ENCODE peak calls at places on chromosomes 12 and 14, in nine cellular contexts. One of them, this sample, is unnamed.

GRCh38 chr12:62876938-62877548 is 57.9 kb downstream of the PPM1H start:
- DNase-seq in cardiac fibroblast: no peak
- DNase-seq in body of pancreas: no peak
- DNase-seq in neural crest cell: no peak
- DNase-seq in WTC11: no peak
- DNase-seq in fibroblast of lung: no peak
- DNase-seq in choroid plexus epithelial cell: no peak
- DNase-seq in GM06990: no peak
- DNase-seq in glutamatergic neuron: no peak
- DNase-seq in this sample: no peak

GRCh38 chr12:51011960-51012359 is 14.2 kb downstream of the SLC11A2 start:
- DNase-seq in cardiac fibroblast: no peak
- DNase-seq in body of pancreas: no peak
- DNase-seq in neural crest cell: no peak
- DNase-seq in WTC11: no peak
- DNase-seq in fibroblast of lung: peak
- DNase-seq in choroid plexus epithelial cell: no peak
- DNase-seq in GM06990: no peak
- DNase-seq in glutamatergic neuron: peak
- DNase-seq in this sample: no peak

GRCh38 chr12:90888316-90888715 is 66.7 kb downstream of the CCER1 start:
- DNase-seq in cardiac fibroblast: no peak
- DNase-seq in body of pancreas: no peak
- DNase-seq in neural crest cell: no peak
- DNase-seq in WTC11: no peak
- DNase-seq in fibroblast of lung: no peak
- DNase-seq in choroid plexus epithelial cell: peak
- DNase-seq in GM06990: no peak
- DNase-seq in glutamatergic neuron: no peak
- DNase-seq in this sample: no peak

GRCh38 chr12:110578522-110579238 is 4.4 kb downstream of the PPTC7 start:
- DNase-seq in cardiac fibroblast: no peak
- DNase-seq in body of pancreas: no peak
- DNase-seq in neural crest cell: no peak
- DNase-seq in WTC11: no peak
- DNase-seq in fibroblast of lung: no peak
- DNase-seq in choroid plexus epithelial cell: no peak
- DNase-seq in GM06990: peak
- DNase-seq in glutamatergic neuron: no peak
- DNase-seq in this sample: no peak

GRCh38 chr12:8912910-8913309 is 1.4 kb upstream of the PHC1 start:
- DNase-seq in cardiac fibroblast: no peak
- DNase-seq in body of pancreas: peak
- DNase-seq in neural crest cell: peak
- DNase-seq in WTC11: peak
- DNase-seq in fibroblast of lung: no peak
- DNase-seq in choroid plexus epithelial cell: no peak
- DNase-seq in GM06990: no peak
- DNase-seq in glutamatergic neuron: no peak
- DNase-seq in this sample: peak

GRCh38 chr12:111314949-111315539 is 53.9 kb downstream of the PHETA1 start:
- DNase-seq in cardiac fibroblast: peak
- DNase-seq in body of pancreas: no peak
- DNase-seq in neural crest cell: no peak
- DNase-seq in WTC11: no peak
- DNase-seq in fibroblast of lung: no peak
- DNase-seq in choroid plexus epithelial cell: no peak
- DNase-seq in GM06990: no peak
- DNase-seq in glutamatergic neuron: no peak
- DNase-seq in this sample: no peak

GRCh38 chr12:82832091-82832490 is 145.4 kb downstream of the TMTC2 start:
- DNase-seq in cardiac fibroblast: no peak
- DNase-seq in body of pancreas: no peak
- DNase-seq in neural crest cell: no peak
- DNase-seq in WTC11: no peak
- DNase-seq in fibroblast of lung: no peak
- DNase-seq in choroid plexus epithelial cell: no peak
- DNase-seq in GM06990: no peak
- DNase-seq in glutamatergic neuron: no peak
- DNase-seq in this sample: no peak

GRCh38 chr14:68941820-68942219 is 37.3 kb downstream of the ACTN1 start:
- DNase-seq in cardiac fibroblast: peak
- DNase-seq in body of pancreas: peak
- DNase-seq in neural crest cell: no peak
- DNase-seq in WTC11: peak
- DNase-seq in fibroblast of lung: peak
- DNase-seq in choroid plexus epithelial cell: peak
- DNase-seq in GM06990: no peak
- DNase-seq in glutamatergic neuron: no peak
- DNase-seq in this sample: peak

GRCh38 chr12:29562167-29562776 is 64.8 kb upstream of the OVCH1 start:
- DNase-seq in cardiac fibroblast: peak
- DNase-seq in body of pancreas: no peak
- DNase-seq in neural crest cell: no peak
- DNase-seq in WTC11: no peak
- DNase-seq in fibroblast of lung: peak
- DNase-seq in choroid plexus epithelial cell: peak
- DNase-seq in GM06990: no peak
- DNase-seq in glutamatergic neuron: no peak
- DNase-seq in this sample: no peak

GRCh38 chr14:73462078-73462715 is 3.9 kb upstream of the NUMB start:
- DNase-seq in cardiac fibroblast: peak
- DNase-seq in body of pancreas: peak
- DNase-seq in neural crest cell: no peak
- DNase-seq in WTC11: no peak
- DNase-seq in fibroblast of lung: peak
- DNase-seq in choroid plexus epithelial cell: peak
- DNase-seq in GM06990: no peak
- DNase-seq in glutamatergic neuron: no peak
- DNase-seq in this sample: no peak

GRCh38 chr14:94278732-94279131 is 14.3 kb downstream of the SERPINA10 start:
- DNase-seq in cardiac fibroblast: no peak
- DNase-seq in body of pancreas: no peak
- DNase-seq in neural crest cell: no peak
- DNase-seq in WTC11: no peak
- DNase-seq in fibroblast of lung: peak
- DNase-seq in choroid plexus epithelial cell: no peak
- DNase-seq in GM06990: no peak
- DNase-seq in glutamatergic neuron: no peak
- DNase-seq in this sample: no peak

GRCh38 chr14:95255487-95255886 is 64.2 kb downstream of the CLMN start:
- DNase-seq in cardiac fibroblast: peak
- DNase-seq in body of pancreas: peak
- DNase-seq in neural crest cell: peak
- DNase-seq in WTC11: peak
- DNase-seq in fibroblast of lung: peak
- DNase-seq in choroid plexus epithelial cell: peak
- DNase-seq in GM06990: no peak
- DNase-seq in glutamatergic neuron: no peak
- DNase-seq in this sample: peak

DNA sequence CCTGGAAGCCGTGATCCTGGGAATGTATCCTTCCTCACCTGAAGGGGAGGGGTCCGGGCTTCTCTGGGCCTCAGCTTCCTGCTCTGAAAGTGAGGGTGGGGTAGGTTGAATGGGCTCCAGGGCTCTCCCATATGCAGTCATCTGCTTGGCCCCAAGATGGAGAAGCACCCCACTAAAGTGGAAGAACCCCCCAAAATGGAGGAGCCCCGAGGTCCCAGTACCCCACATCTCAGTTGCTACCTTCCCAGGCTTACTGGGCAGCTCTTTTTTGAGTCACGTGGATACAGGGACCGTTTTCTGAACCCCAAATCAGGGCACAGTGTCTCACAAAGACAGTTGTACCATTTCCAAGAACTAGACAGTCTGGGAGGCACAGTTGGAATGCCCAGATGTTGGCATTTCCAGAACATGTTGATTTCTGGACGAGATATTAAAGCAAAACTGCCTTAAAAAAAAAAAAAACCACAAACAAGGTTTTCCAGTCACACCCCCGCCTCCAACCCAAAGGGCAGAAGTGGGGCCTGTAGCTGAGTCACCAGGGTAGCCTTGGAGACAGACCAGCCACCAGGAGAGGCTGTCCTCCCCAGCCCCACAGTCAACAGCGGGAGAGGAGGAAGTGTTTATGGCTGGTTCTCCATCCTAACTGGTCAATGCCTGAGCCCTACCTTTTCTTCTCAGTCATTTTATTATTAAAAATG is 12.1 kb downstream of the VASH1 start:
- DNase-seq in cardiac fibroblast: peak
- DNase-seq in body of pancreas: peak
- DNase-seq in neural crest cell: no peak
- DNase-seq in WTC11: no peak
- DNase-seq in fibroblast of lung: peak
- DNase-seq in choroid plexus epithelial cell: peak
- DNase-seq in GM06990: no peak
- DNase-seq in glutamatergic neuron: no peak
- DNase-seq in this sample: no peak
- TF ChIP-seq CTCF in cardiac fibroblast: peak
- TF ChIP-seq CTCF in body of pancreas: no peak
- TF ChIP-seq CTCF in neural crest cell: no peak
- TF ChIP-seq CTCF in WTC11: no peak
- TF ChIP-seq CTCF in fibroblast of lung: peak
- TF ChIP-seq CTCF in choroid plexus epithelial cell: peak
- TF ChIP-seq CTCF in GM06990: no peak
- TF ChIP-seq CTCF in glutamatergic neuron: no peak
- TF ChIP-seq CTCF in this sample: no peak

DNA sequence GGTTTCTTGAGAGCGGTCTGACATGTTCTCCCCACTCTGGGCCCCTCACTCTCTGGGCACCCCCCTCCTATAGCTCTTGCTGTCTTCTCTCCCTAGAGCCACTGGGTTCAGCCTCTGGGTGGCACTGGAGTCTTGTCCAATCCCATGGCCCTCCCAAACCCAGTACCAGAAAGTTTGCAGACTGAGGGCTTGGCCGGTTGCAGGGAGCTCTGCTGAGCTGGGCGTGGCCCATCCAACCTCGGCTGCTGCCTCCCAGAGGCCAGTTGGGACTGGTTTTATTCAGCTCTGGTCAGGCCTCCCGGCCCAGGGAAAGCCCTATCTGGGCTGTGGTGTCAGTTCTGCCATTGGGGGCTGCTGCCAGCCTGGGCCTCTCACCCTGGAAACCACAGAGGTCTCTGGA is 37.9 kb downstream of the ISCA2 start:
- DNase-seq in cardiac fibroblast: peak
- DNase-seq in body of pancreas: no peak
- DNase-seq in neural crest cell: no peak
- DNase-seq in WTC11: peak
- DNase-seq in fibroblast of lung: peak
- DNase-seq in choroid plexus epithelial cell: peak
- DNase-seq in GM06990: no peak
- DNase-seq in glutamatergic neuron: no peak
- DNase-seq in this sample: no peak
- TF ChIP-seq CTCF in cardiac fibroblast: no peak
- TF ChIP-seq CTCF in body of pancreas: no peak
- TF ChIP-seq CTCF in neural crest cell: no peak
- TF ChIP-seq CTCF in WTC11: no peak
- TF ChIP-seq CTCF in fibroblast of lung: peak
- TF ChIP-seq CTCF in choroid plexus epithelial cell: peak
- TF ChIP-seq CTCF in GM06990: no peak
- TF ChIP-seq CTCF in glutamatergic neuron: no peak
- TF ChIP-seq CTCF in this sample: no peak

GRCh38 chr12:122964439-122965257 is 1.6 kb downstream of the ABCB9 start:
- DNase-seq in cardiac fibroblast: no peak
- DNase-seq in body of pancreas: no peak
- DNase-seq in neural crest cell: no peak
- DNase-seq in WTC11: no peak
- DNase-seq in fibroblast of lung: no peak
- DNase-seq in choroid plexus epithelial cell: no peak
- DNase-seq in GM06990: no peak
- DNase-seq in glutamatergic neuron: no peak
- DNase-seq in this sample: no peak

GRCh38 chr12:122965851-122966742 is at the start of gene ABCB9:
- DNase-seq in cardiac fibroblast: peak
- DNase-seq in body of pancreas: peak
- DNase-seq in neural crest cell: peak
- DNase-seq in WTC11: peak
- DNase-seq in fibroblast of lung: peak
- DNase-seq in choroid plexus epithelial cell: peak
- DNase-seq in GM06990: peak
- DNase-seq in glutamatergic neuron: peak
- DNase-seq in this sample: peak

GRCh38 chr12:122966743-122967058 is 438 bp upstream of the ABCB9 start:
- DNase-seq in cardiac fibroblast: no peak
- DNase-seq in body of pancreas: no peak
- DNase-seq in neural crest cell: no peak
- DNase-seq in WTC11: no peak
- DNase-seq in fibroblast of lung: no peak
- DNase-seq in choroid plexus epithelial cell: no peak
- DNase-seq in GM06990: no peak
- DNase-seq in glutamatergic neuron: no peak
- DNase-seq in this sample: no peak

GRCh38 chr12:122963928-122964240 is 2.4 kb downstream of the ABCB9 start:
- DNase-seq in cardiac fibroblast: no peak
- DNase-seq in body of pancreas: peak
- DNase-seq in neural crest cell: no peak
- DNase-seq in WTC11: no peak
- DNase-seq in fibroblast of lung: peak
- DNase-seq in choroid plexus epithelial cell: peak
- DNase-seq in GM06990: no peak
- DNase-seq in glutamatergic neuron: no peak
- DNase-seq in this sample: no peak

DNA sequence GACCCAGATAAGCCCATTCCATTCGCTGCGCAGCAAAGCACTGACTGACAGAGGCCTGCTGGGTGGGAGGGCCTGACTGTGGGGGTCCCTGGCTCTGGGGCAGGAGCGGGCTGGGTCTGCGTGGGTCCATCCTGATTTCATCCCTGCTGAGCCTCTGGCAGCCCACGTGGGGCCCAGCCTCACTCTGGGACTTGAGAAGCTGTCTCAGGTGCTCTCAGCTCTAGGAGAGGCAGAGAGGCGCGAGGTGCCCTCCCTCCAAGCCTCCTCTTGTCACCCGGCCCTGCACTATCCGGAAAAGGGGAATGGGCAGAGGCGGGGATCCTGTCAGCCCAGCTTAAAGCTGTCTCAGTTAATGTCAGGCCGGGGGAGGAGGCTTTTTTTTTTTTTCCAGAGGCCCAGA is 907 bp downstream of the ABCB9 start:
- DNase-seq in cardiac fibroblast: no peak
- DNase-seq in body of pancreas: no peak
- DNase-seq in neural crest cell: no peak
- DNase-seq in WTC11: no peak
- DNase-seq in fibroblast of lung: no peak
- DNase-seq in choroid plexus epithelial cell: no peak
- DNase-seq in GM06990: no peak
- DNase-seq in glutamatergic neuron: no peak
- DNase-seq in this sample: no peak
- TF ChIP-seq CTCF in cardiac fibroblast: no peak
- TF ChIP-seq CTCF in body of pancreas: no peak
- TF ChIP-seq CTCF in neural crest cell: no peak
- TF ChIP-seq CTCF in WTC11: no peak
- TF ChIP-seq CTCF in fibroblast of lung: no peak
- TF ChIP-seq CTCF in choroid plexus epithelial cell: no peak
- TF ChIP-seq CTCF in GM06990: no peak
- TF ChIP-seq CTCF in glutamatergic neuron: no peak
- TF ChIP-seq CTCF in this sample: no peak

DNA sequence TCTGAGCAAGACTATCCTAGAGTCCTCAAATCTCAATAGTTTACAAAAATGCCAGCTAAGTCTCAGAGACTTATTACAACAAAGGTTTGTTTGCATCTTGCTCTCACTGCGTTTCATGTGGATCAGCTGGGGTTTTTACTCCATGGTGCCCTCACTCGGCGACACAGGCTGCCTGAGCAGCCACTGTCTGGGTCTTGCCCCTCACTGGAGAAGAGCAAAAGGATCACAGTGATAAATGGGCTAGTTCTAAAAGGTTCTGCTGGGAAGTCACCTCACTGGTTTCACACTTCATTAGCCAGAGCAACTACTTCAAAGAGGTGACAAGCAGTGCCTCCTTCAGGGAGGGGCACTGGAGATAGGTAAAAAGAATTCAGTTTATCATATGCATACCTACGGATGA is 392.0 kb downstream of the RPL10L start:
- DNase-seq in cardiac fibroblast: no peak
- DNase-seq in body of pancreas: no peak
- DNase-seq in neural crest cell: no peak
- DNase-seq in WTC11: peak
- DNase-seq in fibroblast of lung: no peak
- DNase-seq in choroid plexus epithelial cell: no peak
- DNase-seq in GM06990: no peak
- DNase-seq in glutamatergic neuron: peak
- DNase-seq in this sample: no peak
- TF ChIP-seq CTCF in cardiac fibroblast: no peak
- TF ChIP-seq CTCF in body of pancreas: no peak
- TF ChIP-seq CTCF in neural crest cell: no peak
- TF ChIP-seq CTCF in WTC11: no peak
- TF ChIP-seq CTCF in fibroblast of lung: no peak
- TF ChIP-seq CTCF in choroid plexus epithelial cell: no peak
- TF ChIP-seq CTCF in GM06990: peak
- TF ChIP-seq CTCF in glutamatergic neuron: no peak
- TF ChIP-seq CTCF in this sample: no peak